ENCODE peak calls at places on chromosomes 5 and 9, in four cellular contexts. R, K, B and F are unnamed samples. For H3K4me1, the result is how much of the 10 kb centered on the place peaks cover.

GRCh38 chr9:104895572-104895971 is 32.4 kb downstream of the ABCA1 start:
- DNase-seq in B (no peak), K (no peak), R (no peak), F (no peak)

GRCh38 chr9:114317665-114318357 is 5.1 kb upstream of the ORM1 start:
- DNase-seq in R (no peak), B (no peak), K (no peak), F (no peak)

GRCh38 chr5:54438601-54439399 is 16.7 kb upstream of the HSPB3 start:
- DNase-seq in K (no peak), R (no peak), B (no peak), F (no peak)

GRCh38 chr9:109801484-109801883 is 21.5 kb downstream of the PALM2AKAP2 start:
- DNase-seq in B (no peak), R (no peak), K (no peak), F (no peak)

GRCh38 chr9:130624154-130624553 is 40.2 kb upstream of the PRDM12 start:
- DNase-seq in R (no peak), B (no peak), K (no peak), F (no peak)

GRCh38 chr5:157359350-157359910 is 93.5 kb downstream of the CYFIP2 start:
- DNase-seq in B (no peak), K (no peak), R (no peak), F (no peak)

GRCh38 chr9:757246-757881 is 84.1 kb upstream of the DMRT1 start:
- DNase-seq in R (peak), B (no peak), K (no peak), F (no peak)

GRCh38 chr5:78727786-78728761 is 79.5 kb upstream of the LHFPL2 start:
- DNase-seq in R (no peak), K (peak), B (no peak), F (no peak)

GRCh38 chr5:95471447-95471846 is 80.3 kb downstream of the FAM81B start:
- DNase-seq in B (no peak), K (no peak), R (no peak), F (no peak)

GRCh38 chr9:126893079-126893478 is 21.5 kb upstream of the RALGPS1 start:
- DNase-seq in R (no peak), K (no peak), B (no peak), F (no peak)

GRCh38 chr5:14922456-14922855 is 50.9 kb upstream of the ANKH start:
- DNase-seq in R (no peak), K (peak), B (no peak), F (no peak)

GRCh38 chr9:71025728-71026127 is 95.7 kb downstream of the TRPM3 start:
- DNase-seq in R (no peak), B (no peak), K (no peak), F (no peak)

GRCh38 chr5:120062515-120062917 is 401.6 kb upstream of the PRR16 start:
- DNase-seq in R (no peak), K (no peak), B (no peak), F (no peak)

GRCh38 chr9:97315550-97315949 is 8.1 kb downstream of the CCDC180 start:
- DNase-seq in B (no peak), R (no peak), K (no peak), F (no peak)

GRCh38 chr9:132216861-132217655 is 55.2 kb downstream of the NTNG2 start:
- DNase-seq in K (no peak), R (no peak), B (no peak), F (no peak)

GRCh38 chr5:177126771-177127170 is 6.8 kb upstream of the NSD1 start:
- DNase-seq in K (no peak), B (peak), R (no peak), F (no peak)

GRCh38 chr9:134378901-134379338 is 52.7 kb downstream of the RXRA start:
- DNase-seq in B (no peak), K (no peak), R (peak), F (no peak)

GRCh38 chr5:107466233-107466769 is 204.4 kb downstream of the EFNA5 start:
- DNase-seq in R (no peak), K (no peak), B (no peak), F (peak)

DNA sequence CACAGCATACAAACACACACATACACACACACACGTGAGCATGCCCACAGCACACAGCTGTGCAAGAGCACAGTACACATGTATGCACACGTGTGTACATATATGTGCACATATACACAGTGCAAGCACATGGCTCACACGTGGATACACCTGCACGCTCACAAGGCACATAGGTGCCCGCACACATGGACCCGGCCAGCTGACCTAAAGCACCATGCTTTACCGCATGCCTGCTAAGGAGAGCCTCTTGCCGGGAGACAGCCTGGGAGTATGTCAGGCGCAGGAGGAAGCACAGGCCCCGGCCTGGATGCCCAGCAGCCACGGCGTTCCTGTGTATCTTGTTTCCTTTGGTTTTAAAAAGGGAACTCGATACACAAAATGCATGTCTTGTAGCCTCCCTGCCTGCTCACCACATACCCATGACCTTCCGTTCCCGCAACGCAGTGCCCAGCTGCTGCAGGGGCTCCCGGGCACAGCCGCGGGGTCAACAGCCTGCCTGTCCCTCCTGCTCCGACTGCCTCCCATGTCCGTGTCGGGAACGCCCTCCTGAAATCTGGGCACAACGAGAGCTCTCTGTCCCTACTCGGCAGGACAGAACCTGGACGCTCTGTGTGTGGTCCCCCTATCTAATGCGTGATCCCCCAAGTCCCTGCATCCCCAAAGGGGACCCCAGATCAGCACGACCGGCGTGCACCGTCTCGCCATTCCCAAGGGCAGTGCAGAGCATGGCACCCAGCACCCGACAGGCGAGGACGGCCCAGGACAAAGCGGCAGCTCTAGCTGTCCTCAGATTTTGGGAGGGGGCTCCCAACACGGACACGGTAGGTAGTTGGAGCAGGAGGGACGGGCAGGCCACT is 3.6 kb downstream of the SLC12A7 start:
- DNase-seq in R (no peak), B (no peak), K (no peak), F (no peak)
- H3K4me1 ChIP-seq in R (under half), B (under half), K (half or more), F (under half)

DNA sequence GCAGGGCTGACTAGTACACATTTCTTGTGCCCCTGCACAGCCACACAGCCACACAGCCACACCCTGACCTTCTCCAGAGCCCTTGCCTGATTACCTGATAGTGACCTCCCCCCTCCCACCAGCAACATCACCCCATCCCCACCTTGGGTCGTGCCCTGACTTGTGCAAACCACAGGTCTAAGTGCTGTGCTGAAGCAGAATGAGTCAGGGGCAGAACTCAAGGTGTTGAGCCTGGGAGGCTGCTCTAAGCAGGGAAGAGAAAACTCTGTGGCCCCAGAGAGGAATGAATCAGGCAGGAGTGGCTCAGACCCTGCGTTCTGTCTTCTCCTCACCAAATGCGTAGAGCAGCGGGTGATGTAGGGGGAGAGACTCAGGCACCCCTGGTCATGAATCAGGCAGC is 24.3 kb upstream of the FAT2 start:
- DNase-seq in B (no peak), K (no peak), R (no peak), F (no peak)
- H3K4me1 ChIP-seq in B (under half), K (under half), R (under half), F (under half)

GRCh38 chr5:142777108-142777507 is 6.9 kb downstream of the ARHGAP26 start:
- DNase-seq in B (no peak), K (no peak), R (no peak), F (no peak)

GRCh38 chr5:142780871-142781270 is 10.7 kb downstream of the ARHGAP26 start:
- DNase-seq in R (no peak), B (no peak), K (no peak), F (no peak)

GRCh38 chr5:142777858-142778257 is 7.7 kb downstream of the ARHGAP26 start:
- DNase-seq in R (no peak), B (no peak), K (no peak), F (no peak)

GRCh38 chr5:142782976-142783539 is 12.9 kb downstream of the ARHGAP26 start:
- DNase-seq in K (no peak), R (no peak), B (peak), F (no peak)

DNA sequence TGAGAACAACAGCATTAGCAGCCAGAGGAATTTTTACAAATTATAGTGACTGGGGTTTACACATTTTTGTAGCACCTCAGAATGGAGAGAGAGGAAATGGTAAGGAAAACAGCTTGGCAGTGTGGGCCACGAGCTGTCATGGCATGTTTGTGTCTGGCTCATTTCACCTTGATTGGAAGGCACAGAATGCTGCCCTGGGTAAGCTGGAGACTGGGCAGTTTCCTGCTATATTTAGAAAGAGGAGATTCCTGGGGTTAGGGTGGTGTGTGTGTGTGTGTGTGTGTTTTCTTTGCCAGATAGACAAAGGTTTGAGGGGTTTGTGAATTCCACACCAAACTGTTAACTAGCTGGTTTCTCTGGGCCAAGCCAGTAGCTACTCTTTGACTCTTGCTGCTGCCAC is 9.0 kb downstream of the ARHGAP26 start:
- DNase-seq in B (no peak), R (no peak), K (no peak), F (no peak)
- H3K4me1 ChIP-seq in B (under half), R (under half), K (under half), F (under half)

DNA sequence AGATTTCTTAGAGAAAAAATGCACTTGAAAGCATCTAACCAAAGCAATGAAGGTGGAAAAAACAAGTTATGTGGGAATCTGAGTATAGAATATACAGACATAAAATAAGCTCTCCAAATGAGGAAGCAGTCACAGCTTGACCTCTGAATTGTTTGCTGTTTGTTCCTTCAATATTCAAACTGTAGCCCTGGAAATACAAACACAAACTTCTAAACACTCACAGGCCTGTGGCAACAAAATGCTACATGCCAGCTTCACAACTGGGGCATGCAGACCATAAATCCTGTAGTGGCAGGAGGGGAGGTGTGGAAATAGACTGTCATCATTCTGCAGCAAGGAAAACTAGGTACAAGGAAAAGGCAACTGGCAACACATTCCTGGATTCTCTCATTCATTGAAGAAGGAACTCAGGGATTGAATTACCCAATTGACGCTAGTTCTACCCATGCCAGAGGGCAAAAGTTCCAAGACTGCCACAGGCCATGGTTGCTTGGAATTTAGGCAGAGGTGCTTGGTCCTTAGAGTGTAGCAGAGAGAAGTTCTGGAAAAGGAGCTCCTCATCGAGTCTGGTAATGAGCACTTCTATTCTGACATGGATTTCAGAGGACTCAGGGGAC is 349.6 kb downstream of the PDE4D start:
- DNase-seq in K (no peak), B (no peak), R (no peak), F (peak)
- H3K4me1 ChIP-seq in K (under half), B (under half), R (under half), F (under half)

DNA sequence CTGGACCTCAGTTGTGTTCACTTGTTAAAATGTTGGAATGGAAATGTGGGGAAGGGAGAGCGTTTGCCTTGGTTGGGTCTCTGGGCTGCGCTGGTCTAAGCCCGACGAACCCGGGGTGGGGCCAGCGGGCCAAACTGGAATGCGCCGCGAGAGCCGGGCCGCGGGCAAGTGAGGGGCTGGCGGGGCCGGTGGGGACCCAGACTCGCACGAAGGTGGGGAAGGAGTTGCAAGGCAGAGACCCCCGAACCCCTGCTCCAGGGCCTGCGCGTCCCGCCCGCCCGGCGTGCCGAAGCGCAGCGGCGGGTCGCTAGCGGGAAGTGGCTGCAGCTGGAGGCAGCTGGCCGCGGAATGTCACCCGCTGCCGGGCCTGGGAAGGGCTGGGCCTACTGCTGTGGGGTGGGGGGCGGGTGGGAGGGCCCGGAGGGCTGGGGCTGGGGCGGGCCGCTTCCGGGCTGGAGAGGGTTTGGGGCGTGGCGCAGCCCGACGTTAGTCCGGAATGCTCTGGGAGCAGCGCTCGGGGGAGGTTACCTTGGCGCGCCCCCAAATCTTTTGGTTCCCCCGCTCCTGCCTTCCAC is 84.8 kb downstream of the DAB2IP start:
- DNase-seq in R (peak), B (peak), K (peak), F (peak)
- H3K4me1 ChIP-seq in R (under half), B (under half), K (under half), F (under half)

GRCh38 chr5:80481019-80481893 is 6.6 kb upstream of the FAM151B start:
- DNase-seq in B (no peak), R (peak), K (peak), F (no peak)
- H3K4me1 ChIP-seq in B (under half), R (under half), K (under half), F (under half)